ENCODE peak calls at places on chromosomes 12 and 14, in six cellular contexts. U is GM10248, T is AG04450, E is adrenal gland, V is nephron progenitor cell, G is HL-60. J is an unnamed sample.

GRCh38 chr12:79690606-79691298 is at the start of gene PAWR:
- DNase-seq in U (peak; percentile 88), T (no peak), E (peak; percentile 67), V (peak; percentile 85), G (no peak), J (peak; percentile 44)

GRCh38 chr12:58532855-58533608 is 387.3 kb downstream of the LRIG3 start:
- DNase-seq in U (no peak), T (no peak), E (no peak), V (no peak), G (no peak), J (no peak)

GRCh38 chr12:23887055-23887835 is 62.2 kb downstream of the SOX5 start:
- DNase-seq in U (no peak), T (no peak), E (no peak), V (no peak), G (no peak), J (no peak)

GRCh38 chr12:103548622-103549601 is 38.2 kb upstream of the STAB2 start:
- DNase-seq in U (peak; percentile 49), T (peak; percentile 36), E (peak; percentile 83), V (peak; percentile 76), G (peak; percentile 34), J (peak; percentile 65)

GRCh38 chr14:106200539-106201310 is 674.3 kb downstream of the TMEM121 start:
- DNase-seq in U (no peak), T (no peak), E (no peak), V (no peak), G (no peak), J (no peak)

GRCh38 chr12:122028601-122029560 is 7.2 kb downstream of the BCL7A start:
- DNase-seq in U (peak; percentile 83), T (no peak), E (no peak), V (no peak), G (no peak), J (no peak)

GRCh38 chr14:83071888-83072501 is 1538.3 kb upstream of the SEL1L start:
- DNase-seq in U (peak; percentile 8), T (no peak), E (no peak), V (no peak), G (no peak), J (no peak)

GRCh38 chr14:103538291-103539055 is 9.5 kb downstream of the TRMT61A start:
- DNase-seq in U (no peak), T (no peak), E (peak; percentile 83), V (no peak), G (no peak), J (no peak)

GRCh38 chr12:12891646-12892355 is 439 bp downstream of the GPRC5A start:
- DNase-seq in U (no peak), T (no peak), E (no peak), V (no peak), G (no peak), J (no peak)

GRCh38 chr12:78359530-78359929 is 505.0 kb upstream of the SYT1 start:
- DNase-seq in U (no peak), T (no peak), E (peak; percentile 56), V (no peak), G (no peak), J (no peak)

GRCh38 chr12:25875661-25876060 is 82.8 kb upstream of the RASSF8 start:
- DNase-seq in U (no peak), T (no peak), E (no peak), V (no peak), G (no peak), J (no peak)

GRCh38 chr12:115324949-115325638 is 641.1 kb upstream of the TBX3 start:
- DNase-seq in U (no peak), T (no peak), E (no peak), V (no peak), G (no peak), J (no peak)

GRCh38 chr12:28817524-28817923 is 331.6 kb upstream of the FAR2 start:
- DNase-seq in U (no peak), T (no peak), E (no peak), V (no peak), G (no peak), J (no peak)

GRCh38 chr14:92534863-92535654 is 21.5 kb downstream of the RIN3 start:
- DNase-seq in U (no peak), T (no peak), E (no peak), V (no peak), G (no peak), J (no peak)

GRCh38 chr12:96473394-96474093 is 15.8 kb upstream of the CFAP54 start:
- DNase-seq in U (no peak), T (no peak), E (no peak), V (no peak), G (no peak), J (no peak)

GRCh38 chr12:92778525-92778924 is 75.7 kb downstream of the PLEKHG7 start:
- DNase-seq in U (no peak), T (no peak), E (no peak), V (no peak), G (no peak), J (no peak)

GRCh38 chr14:45253754-45254300 is 825 bp upstream of the MIS18BP1 start:
- DNase-seq in U (no peak), T (no peak), E (peak; percentile 59), V (no peak), G (no peak), J (no peak)

GRCh38 chr12:63400746-63401145 is 249.7 kb upstream of the AVPR1A start:
- DNase-seq in U (no peak), T (no peak), E (no peak), V (no peak), G (no peak), J (no peak)

GRCh38 chr14:32669416-32669815 is 269.3 kb upstream of the NPAS3 start:
- DNase-seq in U (no peak), T (no peak), E (no peak), V (no peak), G (no peak), J (no peak)

GRCh38 chr12:130989391-130989790 is 35.7 kb downstream of the ADGRD1 start:
- DNase-seq in U (no peak), T (no peak), E (no peak), V (no peak), G (no peak), J (no peak)

GRCh38 chr12:55743131-55743921 is 404 bp downstream of the GDF11 start:
- DNase-seq in U (peak; percentile 75), T (no peak), E (peak; percentile 67), V (peak; percentile 84), G (peak; percentile 59), J (no peak)

GRCh38 chr12:76486011-76486410 is 73.6 kb downstream of the OSBPL8 start:
- DNase-seq in U (no peak), T (no peak), E (no peak), V (no peak), G (no peak), J (no peak)

GRCh38 chr12:57367121-57367520 is 63.7 kb downstream of the R3HDM2 start:
- DNase-seq in U (no peak), T (no peak), E (no peak), V (no peak), G (no peak), J (no peak)

GRCh38 chr14:59239030-59239429 is 50.6 kb downstream of the DAAM1 start:
- DNase-seq in U (no peak), T (no peak), E (no peak), V (no peak), G (no peak), J (no peak)

GRCh38 chr12:41795910-41796309 is 348.8 kb downstream of the GXYLT1 start:
- DNase-seq in U (no peak), T (no peak), E (no peak), V (peak; percentile 17), G (no peak), J (no peak)

GRCh38 chr14:88933203-88933602 is 108.8 kb downstream of the TTC8 start:
- DNase-seq in U (no peak), T (no peak), E (no peak), V (peak; percentile 8), G (no peak), J (no peak)

GRCh38 chr12:112768278-112768677 is 23.3 kb upstream of the RPH3A start:
- DNase-seq in U (no peak), T (no peak), E (no peak), V (no peak), G (no peak), J (no peak)

GRCh38 chr12:19153396-19153795 is 23.9 kb downstream of the PLEKHA5 start:
- DNase-seq in U (no peak), T (no peak), E (no peak), V (no peak), G (no peak), J (no peak)
- TF ChIP-seq CTCF in U (no peak), T (no peak), E (no peak), V (no peak), G (no peak), J (no peak)

DNA sequence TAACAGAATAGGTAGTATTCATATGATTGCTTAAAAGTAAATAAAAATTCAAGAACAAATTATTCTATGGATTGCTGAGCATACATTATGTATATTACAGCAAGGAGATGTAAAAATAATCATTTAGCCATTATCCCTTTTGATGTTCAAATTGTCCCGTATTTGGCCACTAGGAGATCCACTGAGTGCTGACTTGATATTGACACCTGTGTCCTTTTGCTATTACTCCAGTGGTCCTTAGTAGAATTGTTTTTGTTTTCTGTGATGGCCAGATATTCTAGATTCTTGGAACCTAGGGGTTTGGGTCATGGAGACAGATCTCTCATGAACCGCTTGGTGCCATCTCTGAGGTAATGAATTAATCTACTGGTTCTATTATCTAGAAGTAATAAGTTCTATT is 16.8 kb downstream of the ERO1A start:
- DNase-seq in U (no peak), T (no peak), E (no peak), V (no peak), G (no peak), J (no peak)
- TF ChIP-seq CTCF in U (peak; percentile 6), T (peak; percentile 43), E (peak; percentile 18), V (peak; percentile 32), G (no peak), J (no peak)

DNA sequence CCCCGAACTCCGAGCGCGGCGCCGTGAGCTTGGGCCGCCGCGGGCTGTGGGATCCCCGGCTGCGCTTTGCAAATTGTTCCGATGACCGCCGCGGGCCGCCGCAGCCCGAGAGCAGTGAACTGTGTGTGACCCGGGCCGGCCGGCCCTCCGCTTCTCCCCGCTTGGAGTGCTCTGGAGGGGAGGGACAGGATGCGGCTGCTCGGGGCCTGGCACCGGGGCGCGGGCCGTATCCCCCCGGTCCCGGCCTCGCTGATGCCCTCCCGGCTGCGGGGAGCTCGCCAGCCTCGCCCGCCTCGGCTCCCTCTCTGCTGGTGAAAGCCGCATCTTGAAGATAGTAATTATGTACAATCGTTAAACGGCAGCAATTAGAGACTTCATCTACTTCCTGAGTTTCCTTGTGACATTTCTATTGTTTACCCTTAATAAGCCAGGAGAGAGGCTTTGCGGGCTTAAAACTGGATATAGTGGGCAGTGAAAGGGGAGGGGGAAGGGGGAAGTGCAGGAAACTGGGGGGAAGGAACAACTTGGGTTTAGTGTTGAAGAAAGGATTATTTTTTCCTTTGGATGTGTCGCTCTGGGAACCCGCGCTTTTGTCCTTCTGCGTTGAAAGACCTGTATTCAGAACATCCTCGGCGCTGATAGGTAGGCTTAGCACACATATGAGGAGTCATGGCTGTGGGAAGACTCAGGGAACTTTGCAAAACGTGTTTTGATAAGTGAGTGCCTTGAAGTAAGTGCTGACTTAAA is 1.2 kb downstream of the PELI2 start:
- DNase-seq in U (peak; percentile 26), T (no peak), E (peak; percentile 65), V (peak; percentile 69), G (no peak), J (no peak)
- TF ChIP-seq CTCF in U (no peak), T (no peak), E (no peak), V (no peak), G (no peak), J (no peak)

DNA sequence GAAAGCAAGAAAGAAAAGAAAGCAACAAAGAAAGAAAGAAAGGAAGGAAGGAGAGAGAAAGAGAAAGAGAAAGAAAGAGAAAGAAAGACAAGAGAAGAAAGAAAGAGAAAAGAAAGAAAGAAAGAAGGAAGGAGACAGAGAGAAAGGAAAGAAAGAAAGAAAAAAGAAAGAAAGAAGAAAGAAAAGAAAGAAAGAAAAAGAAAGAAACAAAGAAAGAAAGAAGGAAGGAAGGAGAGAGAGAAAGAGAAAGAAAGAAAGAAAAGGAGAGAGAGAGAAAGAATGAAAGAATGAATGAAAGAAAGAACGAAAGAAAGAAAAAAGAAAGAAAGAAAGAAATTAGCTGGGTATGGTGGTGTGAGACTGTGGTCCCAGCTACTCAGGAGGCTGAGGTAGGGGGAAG is 400.1 kb upstream of the MDGA2 start:
- DNase-seq in U (no peak), T (no peak), E (no peak), V (no peak), G (no peak), J (no peak)
- TF ChIP-seq CTCF in U (no peak), T (no peak), E (no peak), V (no peak), G (no peak), J (no peak)